ENCODE peak calls at places on chromosome 20, in seven cellular contexts. T is upper lobe of right lung, F is BJ, W is MCF 10A, X is amygdala, I is COR-L47, E is endothelial cell. G is an unnamed sample.
A peak's percentile ranks its signal among the peaks of the same experiment; 100 is the strongest.

GRCh38 chr20:58065508-58066361 is 162.7 kb downstream of the ANKRD60 start:
- DNase-seq in X (no peak), W (peak; percentile 44), T (no peak), F (no peak), E (no peak), I (peak; percentile 21), G (no peak)

GRCh38 chr20:57656252-57656820 is 36.1 kb upstream of the ZBP1 start:
- DNase-seq in F (no peak), T (peak; percentile 56), E (peak; percentile 2), W (no peak), I (no peak), X (no peak), G (no peak)

GRCh38 chr20:38861071-38861401 is 55.5 kb downstream of the PPP1R16B start:
- DNase-seq in F (no peak), W (no peak), X (no peak), I (no peak), T (no peak), E (no peak), G (no peak)

GRCh38 chr20:35387334-35387733 is 24.4 kb downstream of the UQCC1 start:
- DNase-seq in X (no peak), E (no peak), W (peak; percentile 83), T (no peak), F (no peak), I (no peak), G (no peak)

GRCh38 chr20:9204979-9205378 is 136.1 kb downstream of the PLCB4 start:
- DNase-seq in F (no peak), I (no peak), W (no peak), E (no peak), X (no peak), T (no peak), G (no peak)

GRCh38 chr20:32580970-32581838 is 3.9 kb downstream of the NOL4L start:
- DNase-seq in E (no peak), I (no peak), W (no peak), X (no peak), F (no peak), T (no peak), G (peak; percentile 93)

GRCh38 chr20:57930328-57930727 is 220.5 kb upstream of the PMEPA1 start:
- DNase-seq in F (no peak), W (no peak), X (no peak), T (peak; percentile 30), E (no peak), I (peak; percentile 99), G (no peak)

GRCh38 chr20:46051556-46052323 is 22.7 kb downstream of the SLC12A5 start:
- DNase-seq in I (peak; percentile 58), X (no peak), E (no peak), T (no peak), W (no peak), F (no peak), G (no peak)

GRCh38 chr20:60224914-60225313 is 266.7 kb downstream of the CDH26 start:
- DNase-seq in I (peak; percentile 28), F (no peak), T (no peak), W (peak; percentile 43), E (peak; percentile 30), X (no peak), G (peak; percentile 49)

GRCh38 chr20:51382986-51383821 is 159.3 kb downstream of the NFATC2 start:
- DNase-seq in W (no peak), F (no peak), X (no peak), T (peak; percentile 54), I (peak; percentile 36), E (no peak), G (no peak)

GRCh38 chr20:4449977-4450715 is 271.6 kb upstream of the PRND start:
- DNase-seq in E (no peak), X (no peak), I (no peak), W (peak; percentile 48), T (no peak), F (peak; percentile 29), G (peak; percentile 11)

GRCh38 chr20:16944753-16945152 is 196.6 kb downstream of the OTOR start:
- DNase-seq in F (no peak), E (no peak), T (no peak), I (no peak), X (no peak), W (no peak), G (no peak)

GRCh38 chr20:8568068-8568467 is 436.0 kb downstream of the PLCB1 start:
- DNase-seq in X (no peak), T (no peak), F (no peak), I (no peak), W (no peak), E (no peak), G (no peak)

GRCh38 chr20:18279231-18279630 is 9.1 kb upstream of the ZNF133 start:
- DNase-seq in I (no peak), X (no peak), W (peak; percentile 9), T (no peak), F (no peak), E (no peak), G (no peak)

GRCh38 chr20:11443382-11444119 is 474.1 kb upstream of the BTBD3 start:
- DNase-seq in X (no peak), T (no peak), W (no peak), E (no peak), F (no peak), I (no peak), G (no peak)

GRCh38 chr20:53074811-53075314 is 102.7 kb downstream of the TSHZ2 start:
- DNase-seq in F (no peak), I (no peak), E (no peak), X (no peak), W (peak; percentile 55), T (no peak), G (no peak)

GRCh38 chr20:24422361-24422760 is 47.1 kb upstream of the SYNDIG1 start:
- DNase-seq in X (no peak), E (no peak), F (no peak), I (no peak), W (no peak), T (no peak), G (no peak)

GRCh38 chr20:22626501-22626900 is 42.1 kb upstream of the FOXA2 start:
- DNase-seq in T (no peak), W (no peak), I (no peak), X (no peak), F (no peak), E (no peak), G (no peak)

GRCh38 chr20:13681248-13682125 is 42.8 kb upstream of the TASP1 start:
- DNase-seq in T (no peak), W (no peak), E (no peak), F (no peak), X (no peak), I (no peak), G (no peak)

GRCh38 chr20:57030611-57031600 is 235.5 kb downstream of the BMP7 start:
- DNase-seq in F (peak; percentile 64), E (no peak), I (no peak), T (no peak), X (no peak), W (peak; percentile 51), G (no peak)

GRCh38 chr20:5654557-5654956 is 95.6 kb upstream of the SHLD1 start:
- DNase-seq in I (peak; percentile 3), E (no peak), X (no peak), W (peak; percentile 92), T (no peak), F (peak; percentile 28), G (peak; percentile 28)

GRCh38 chr20:63081831-63082230 is 75.1 kb upstream of the BHLHE23 start:
- DNase-seq in F (no peak), E (no peak), I (no peak), W (no peak), X (no peak), T (peak; percentile 26), G (no peak)

GRCh38 chr20:19757973-19758887 is at the start of gene RIN2:
- DNase-seq in W (peak; percentile 82), T (peak; percentile 95), X (peak; percentile 59), F (peak; percentile 71), I (peak; percentile 76), E (peak; percentile 96), G (no peak)

GRCh38 chr20:50569864-50570836 is 60.0 kb downstream of the PTPN1 start:
- DNase-seq in W (peak; percentile 42), I (no peak), E (peak; percentile 20), T (no peak), F (no peak), X (no peak), G (peak; percentile 64)

GRCh38 chr20:33059136-33059535 is 5.4 kb downstream of the BPIFB3 start:
- DNase-seq in W (no peak), E (no peak), F (no peak), X (no peak), I (no peak), T (peak; percentile 9), G (no peak)

GRCh38 chr20:50425076-50425475 is 85.1 kb upstream of the PTPN1 start:
- DNase-seq in W (no peak), X (no peak), T (no peak), I (no peak), F (no peak), E (no peak), G (peak; percentile 62)

GRCh38 chr20:20843982-20844381 is 131.5 kb upstream of the RALGAPA2 start:
- DNase-seq in W (peak; percentile 23), E (no peak), I (no peak), X (no peak), F (no peak), T (no peak), G (no peak)

GRCh38 chr20:63056236-63057132 is 49.7 kb upstream of the BHLHE23 start:
- DNase-seq in T (peak; percentile 63), E (peak; percentile 85), F (no peak), I (peak; percentile 66), X (no peak), W (peak; percentile 11), G (peak; percentile 72)

GRCh38 chr20:39146394-39146793 is 184.2 kb downstream of the DHX35 start:
- DNase-seq in W (no peak), X (no peak), E (no peak), F (no peak), T (no peak), I (no peak), G (no peak)

G was measured in K562.